ENCODE peak calls at places on chromosome 12, in six cellular contexts. P is IMR-90, G is mesenchymal stem cell, W is neuronal stem cell, V is H9, N is H1. Q is an unnamed sample.

GRCh38 chr12:130339946-130340345 is 2.3 kb downstream of the PIWIL1 start:
- DNase-seq in P (no peak), G (no peak), N (no peak), V (no peak), W (no peak), Q (no peak)

GRCh38 chr12:79933580-79934264 is 1.2 kb downstream of the PPP1R12A start:
- DNase-seq in V (no peak), P (peak; percentile 6), G (peak; percentile 30), W (peak; percentile 15), N (no peak), Q (peak; percentile 8)

GRCh38 chr12:95074766-95075165 is 1.3 kb upstream of the NR2C1 start:
- DNase-seq in W (no peak), N (no peak), V (no peak), G (no peak), P (no peak), Q (no peak)

GRCh38 chr12:5043589-5044419 is at the start of gene KCNA5:
- DNase-seq in N (peak; percentile 13), V (peak; percentile 78), P (no peak), W (peak; percentile 37), G (no peak), Q (no peak)

GRCh38 chr12:9932270-9932669 is at the start of gene CLEC2A:
- DNase-seq in W (no peak), N (no peak), V (no peak), G (no peak), P (no peak), Q (no peak)

GRCh38 chr12:18753481-18754117 is 15.7 kb downstream of the CAPZA3 start:
- DNase-seq in V (peak; percentile 59), P (peak; percentile 12), N (no peak), W (peak; percentile 59), G (peak; percentile 52), Q (no peak)

GRCh38 chr12:16605666-16606116 is 271 bp downstream of the LMO3 start:
- DNase-seq in V (no peak), G (peak; percentile 18), P (peak; percentile 12), W (no peak), N (no peak), Q (no peak)

GRCh38 chr12:68497702-68498101 is 113.0 kb upstream of the RAP1B start:
- DNase-seq in V (no peak), P (peak; percentile 77), G (peak; percentile 90), W (no peak), N (no peak), Q (no peak)

GRCh38 chr12:67520611-67521010 is 127.9 kb upstream of the DYRK2 start:
- DNase-seq in W (no peak), P (no peak), N (no peak), V (no peak), G (no peak), Q (no peak)

GRCh38 chr12:105272814-105273416 is 36.9 kb upstream of the APPL2 start:
- DNase-seq in V (no peak), G (no peak), P (no peak), N (no peak), W (no peak), Q (no peak)

GRCh38 chr12:118853634-118854033 is 127.7 kb upstream of the SRRM4 start:
- DNase-seq in P (no peak), W (no peak), V (peak; percentile 45), N (no peak), G (no peak), Q (no peak)

GRCh38 chr12:78641837-78642423 is 222.6 kb upstream of the SYT1 start:
- DNase-seq in N (no peak), P (peak; percentile 4), V (no peak), G (no peak), W (no peak), Q (peak; percentile 6)

GRCh38 chr12:44874981-44875416 is 1.1 kb downstream of the NELL2 start:
- DNase-seq in N (no peak), G (no peak), P (no peak), W (peak; percentile 37), V (peak; percentile 57), Q (no peak)

GRCh38 chr12:100533326-100533725 is 40.2 kb upstream of the GAS2L3 start:
- DNase-seq in N (no peak), G (no peak), P (no peak), V (no peak), W (no peak), Q (peak; percentile 83)

GRCh38 chr12:26696613-26697092 is 136.3 kb downstream of the ITPR2 start:
- DNase-seq in N (no peak), P (peak; percentile 52), W (no peak), G (peak; percentile 69), V (no peak), Q (peak; percentile 38)

GRCh38 chr12:11732760-11733159 is 83.3 kb downstream of the ETV6 start:
- DNase-seq in V (no peak), P (no peak), W (no peak), G (no peak), N (no peak), Q (no peak)

GRCh38 chr12:128823916-128824839 is at the start of gene SLC15A4:
- DNase-seq in P (peak; percentile 84), G (peak; percentile 91), W (peak; percentile 91), N (peak; percentile 85), V (peak; percentile 98), Q (peak; percentile 90)
- H4K8ac ChIP-seq in P (peak within 1 kb of the TSS; percentile 99), G (peak within 1 kb of the TSS; percentile 98), W (peak within 1 kb of the TSS; percentile 92), N (peak within 1 kb of the TSS; percentile 98), V (peak within 1 kb of the TSS; percentile 86), Q (peak within 1 kb of the TSS; percentile 99)

DNA sequence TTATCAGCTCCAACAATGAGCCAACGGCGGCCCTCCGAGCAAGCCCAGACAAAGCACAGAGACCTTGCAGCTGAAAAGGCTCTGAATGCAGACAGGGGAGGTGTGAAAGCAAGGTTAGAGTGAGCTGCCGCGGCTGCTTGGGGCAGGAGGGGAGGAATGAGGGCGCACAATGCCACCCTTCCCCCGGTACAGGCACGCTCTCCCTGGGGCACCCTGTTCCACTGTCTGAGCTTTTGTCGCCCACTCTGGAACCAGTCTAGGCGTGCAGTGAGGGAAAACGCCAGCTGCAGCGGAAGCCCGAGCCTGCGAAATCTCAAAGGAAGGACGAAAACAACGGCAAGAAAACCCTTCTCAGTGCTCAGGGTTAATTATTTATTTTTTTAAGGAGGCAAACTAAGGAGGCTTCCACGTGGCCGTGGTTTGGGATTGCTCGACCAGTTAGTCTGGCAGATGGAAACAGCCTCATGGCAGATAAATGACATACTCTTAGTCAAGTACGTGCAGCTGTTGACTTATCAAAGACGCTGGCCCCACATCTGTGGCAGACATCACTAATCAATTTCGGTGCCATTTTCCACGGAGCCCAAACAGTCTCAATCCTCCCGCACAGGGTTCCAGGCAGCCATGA is 66.2 kb downstream of the RBM19 start:
- DNase-seq in P (no peak), W (no peak), V (peak; percentile 57), N (no peak), G (no peak), Q (no peak)
- H3K4me2 ChIP-seq in P (no peak overlapping the region), W (no peak overlapping the region), V (no peak overlapping the region), N (no peak overlapping the region), G (no peak overlapping the region), Q (no peak overlapping the region)

DNA sequence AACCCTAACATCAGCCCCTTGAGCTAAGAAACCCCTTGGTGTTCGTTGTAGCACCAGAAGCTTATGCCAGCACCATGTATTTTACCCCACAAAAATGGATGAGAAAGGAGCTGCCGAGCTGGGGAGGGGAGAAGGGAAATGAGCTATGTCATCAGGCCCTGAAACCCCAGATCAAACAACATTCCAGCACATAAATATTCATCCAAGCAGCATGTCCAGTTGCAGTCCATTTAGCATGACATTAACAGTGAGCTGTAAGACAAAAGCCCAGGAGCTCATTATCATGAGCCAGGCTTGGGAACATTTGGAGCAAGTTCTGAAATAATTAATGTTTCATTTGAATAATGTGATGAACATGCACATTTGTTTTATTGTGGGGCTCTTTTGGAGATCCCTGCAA is 630.1 kb upstream of the TMEM132C start:
- DNase-seq in G (no peak), P (no peak), W (no peak), N (no peak), V (no peak), Q (no peak)
- H3K14ac ChIP-seq in G (no peak overlapping the region), P (no peak overlapping the region), W (no peak overlapping the region), N (no peak overlapping the region), V (no peak overlapping the region), Q (no peak overlapping the region)

GRCh38 chr12:64757778-64758177 is 1.4 kb downstream of the GNS start:
- DNase-seq in W (no peak), N (no peak), V (no peak), G (no peak), P (no peak), Q (no peak)

GRCh38 chr12:64760808-64761573 is 1.8 kb upstream of the GNS start:
- DNase-seq in V (no peak), N (no peak), G (no peak), W (no peak), P (no peak), Q (no peak)

GRCh38 chr12:64756371-64756770 is 2.8 kb downstream of the GNS start:
- DNase-seq in P (no peak), G (no peak), W (no peak), V (no peak), N (no peak), Q (peak; percentile 31)

GRCh38 chr12:64753427-64753826 is 5.8 kb downstream of the GNS start:
- DNase-seq in N (no peak), V (no peak), G (no peak), P (no peak), W (no peak), Q (no peak)

DNA sequence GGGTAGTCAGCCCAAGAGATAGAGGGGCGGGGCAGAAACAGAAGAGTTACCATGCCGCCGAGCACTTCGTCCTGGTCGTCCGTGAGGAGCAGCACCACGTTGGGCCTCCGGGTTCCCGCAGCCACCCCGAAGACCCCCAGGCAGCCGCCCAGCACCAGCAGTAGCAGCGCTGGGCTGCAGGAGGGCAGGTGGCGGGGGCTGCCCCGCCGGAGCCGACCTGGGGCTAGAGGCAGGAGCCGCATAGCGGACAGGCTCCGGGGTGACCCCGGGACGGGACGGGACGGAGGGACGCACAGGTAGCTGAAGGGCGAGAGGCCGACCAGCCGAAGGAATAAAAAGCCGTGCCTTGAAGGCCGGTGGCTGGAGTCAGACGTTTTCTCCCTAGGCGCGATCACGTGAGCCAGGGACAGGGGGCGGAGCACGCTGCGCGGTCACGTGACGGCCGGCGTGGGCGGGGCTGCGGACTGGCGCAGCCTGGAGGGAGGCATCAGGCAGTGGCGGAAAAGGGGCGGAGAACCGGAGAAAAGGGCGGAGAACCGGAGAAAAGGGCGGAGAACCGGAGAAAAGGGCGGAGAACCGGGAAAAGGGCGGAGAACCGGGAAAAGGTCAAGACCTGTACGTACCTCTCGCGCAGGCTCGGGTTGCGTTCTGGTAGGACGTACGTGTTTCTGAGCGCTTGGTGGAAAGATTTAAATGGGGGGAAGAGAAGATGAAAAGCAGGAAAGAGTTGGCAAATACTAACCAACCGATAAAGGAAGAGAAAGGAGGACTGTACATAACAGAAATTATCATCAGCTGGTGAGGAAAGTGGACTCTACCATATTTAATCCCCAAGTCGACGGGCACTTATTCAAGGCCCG is at the start of gene GNS:
- DNase-seq in G (peak; percentile 93), N (peak; percentile 75), V (peak; percentile 97), W (peak; percentile 95), P (peak; percentile 89), Q (peak; percentile 97)
- H4K8ac ChIP-seq in G (peak within 1 kb of the TSS; percentile 98), N (peak within 1 kb of the TSS; percentile 83), V (no peak within 1 kb of the TSS), W (no peak within 1 kb of the TSS), P (peak within 1 kb of the TSS; percentile 59), Q (peak within 1 kb of the TSS; percentile 98)

Q was measured in trophoblast cell.